ENCODE peak calls at places on chromosome 16, in nine cellular contexts. One of them, this sample, is unnamed.

GRCh38 chr16:52963471-52963870 is 89.2 kb downstream of the CHD9NB start:
- DNase-seq in stomach: no peak
- DNase-seq in ovary: no peak
- DNase-seq in esophagus muscularis mucosa: no peak
- DNase-seq in esophagus squamous epithelium: no peak
- DNase-seq in heart left ventricle: no peak
- DNase-seq in spleen: no peak
- DNase-seq in Peyer's patch: no peak
- DNase-seq in right lobe of liver: no peak
- DNase-seq in this sample: no peak

GRCh38 chr16:26905336-26905735 is 161.4 kb upstream of the C16orf82 start:
- DNase-seq in heart left ventricle: no peak
- DNase-seq in esophagus muscularis mucosa: no peak
- DNase-seq in esophagus squamous epithelium: no peak
- DNase-seq in right lobe of liver: no peak
- DNase-seq in stomach: no peak
- DNase-seq in spleen: no peak
- DNase-seq in ovary: no peak
- DNase-seq in Peyer's patch: no peak
- DNase-seq in this sample: no peak

GRCh38 chr16:67966549-67967182 is 1.8 kb downstream of the SLC12A4 start:
- DNase-seq in ovary: no peak
- DNase-seq in heart left ventricle: peak; percentile 70
- DNase-seq in Peyer's patch: no peak
- DNase-seq in stomach: no peak
- DNase-seq in esophagus squamous epithelium: no peak
- DNase-seq in spleen: peak; percentile 71
- DNase-seq in right lobe of liver: no peak
- DNase-seq in esophagus muscularis mucosa: no peak
- DNase-seq in this sample: peak; percentile 29

GRCh38 chr16:85600078-85600477 is 13.0 kb upstream of the GSE1 start:
- DNase-seq in ovary: no peak
- DNase-seq in heart left ventricle: no peak
- DNase-seq in spleen: no peak
- DNase-seq in esophagus squamous epithelium: no peak
- DNase-seq in right lobe of liver: no peak
- DNase-seq in esophagus muscularis mucosa: no peak
- DNase-seq in Peyer's patch: no peak
- DNase-seq in stomach: no peak
- DNase-seq in this sample: no peak

GRCh38 chr16:83842291-83842690 is 34.5 kb downstream of the HSBP1 start:
- DNase-seq in right lobe of liver: no peak
- DNase-seq in spleen: no peak
- DNase-seq in heart left ventricle: no peak
- DNase-seq in esophagus squamous epithelium: no peak
- DNase-seq in esophagus muscularis mucosa: no peak
- DNase-seq in Peyer's patch: no peak
- DNase-seq in ovary: no peak
- DNase-seq in stomach: no peak
- DNase-seq in this sample: no peak

GRCh38 chr16:51755039-51755501 is 604.0 kb upstream of the SALL1 start:
- DNase-seq in esophagus muscularis mucosa: no peak
- DNase-seq in esophagus squamous epithelium: no peak
- DNase-seq in spleen: no peak
- DNase-seq in right lobe of liver: no peak
- DNase-seq in stomach: no peak
- DNase-seq in Peyer's patch: no peak
- DNase-seq in heart left ventricle: no peak
- DNase-seq in ovary: no peak
- DNase-seq in this sample: no peak

GRCh38 chr16:8853611-8854010 is 15.2 kb downstream of the CARHSP1 start:
- DNase-seq in right lobe of liver: no peak
- DNase-seq in esophagus muscularis mucosa: no peak
- DNase-seq in esophagus squamous epithelium: no peak
- DNase-seq in ovary: no peak
- DNase-seq in heart left ventricle: no peak
- DNase-seq in stomach: no peak
- DNase-seq in spleen: peak; percentile 21
- DNase-seq in Peyer's patch: no peak
- DNase-seq in this sample: no peak

GRCh38 chr16:13095061-13095460 is 193.7 kb downstream of the SHISA9 start:
- DNase-seq in Peyer's patch: no peak
- DNase-seq in stomach: no peak
- DNase-seq in esophagus muscularis mucosa: no peak
- DNase-seq in right lobe of liver: no peak
- DNase-seq in heart left ventricle: no peak
- DNase-seq in spleen: no peak
- DNase-seq in ovary: no peak
- DNase-seq in esophagus squamous epithelium: no peak
- DNase-seq in this sample: no peak

GRCh38 chr16:85390511-85391174 is 222.5 kb upstream of the GSE1 start:
- DNase-seq in spleen: peak; percentile 77
- DNase-seq in esophagus squamous epithelium: no peak
- DNase-seq in esophagus muscularis mucosa: peak; percentile 97
- DNase-seq in stomach: peak; percentile 62
- DNase-seq in right lobe of liver: peak; percentile 88
- DNase-seq in ovary: peak; percentile 78
- DNase-seq in heart left ventricle: peak; percentile 91
- DNase-seq in Peyer's patch: peak; percentile 43
- DNase-seq in this sample: no peak

GRCh38 chr16:50836121-50836541 is 94.2 kb downstream of the CYLD start:
- DNase-seq in stomach: no peak
- DNase-seq in spleen: no peak
- DNase-seq in ovary: no peak
- DNase-seq in Peyer's patch: no peak
- DNase-seq in esophagus squamous epithelium: no peak
- DNase-seq in right lobe of liver: no peak
- DNase-seq in esophagus muscularis mucosa: no peak
- DNase-seq in heart left ventricle: no peak
- DNase-seq in this sample: no peak

GRCh38 chr16:27174007-27174406 is 29.3 kb upstream of the KDM8 start:
- DNase-seq in stomach: no peak
- DNase-seq in esophagus squamous epithelium: no peak
- DNase-seq in ovary: no peak
- DNase-seq in heart left ventricle: no peak
- DNase-seq in spleen: peak; percentile 85
- DNase-seq in Peyer's patch: peak; percentile 68
- DNase-seq in esophagus muscularis mucosa: no peak
- DNase-seq in right lobe of liver: no peak
- DNase-seq in this sample: no peak

GRCh38 chr16:30183961-30184429 is 593 bp downstream of the CORO1A start:
- DNase-seq in heart left ventricle: peak; percentile 41
- DNase-seq in esophagus muscularis mucosa: no peak
- DNase-seq in right lobe of liver: peak; percentile 40
- DNase-seq in spleen: peak; percentile 96
- DNase-seq in stomach: peak; percentile 53
- DNase-seq in ovary: no peak
- DNase-seq in Peyer's patch: peak; percentile 90
- DNase-seq in esophagus squamous epithelium: no peak
- DNase-seq in this sample: no peak

GRCh38 chr16:476039-476438 is 50.6 kb downstream of the RAB11FIP3 start:
- DNase-seq in ovary: peak; percentile 60
- DNase-seq in spleen: no peak
- DNase-seq in right lobe of liver: no peak
- DNase-seq in heart left ventricle: no peak
- DNase-seq in stomach: no peak
- DNase-seq in esophagus muscularis mucosa: no peak
- DNase-seq in esophagus squamous epithelium: no peak
- DNase-seq in Peyer's patch: no peak
- DNase-seq in this sample: no peak

GRCh38 chr16:65116818-65117430 is 4.9 kb downstream of the CDH11 start:
- DNase-seq in right lobe of liver: no peak
- DNase-seq in heart left ventricle: no peak
- DNase-seq in ovary: no peak
- DNase-seq in spleen: no peak
- DNase-seq in Peyer's patch: no peak
- DNase-seq in esophagus muscularis mucosa: no peak
- DNase-seq in stomach: no peak
- DNase-seq in esophagus squamous epithelium: no peak
- DNase-seq in this sample: no peak

GRCh38 chr16:65119905-65120341 is 1.9 kb downstream of the CDH11 start:
- DNase-seq in right lobe of liver: no peak
- DNase-seq in heart left ventricle: no peak
- DNase-seq in esophagus muscularis mucosa: peak; percentile 92
- DNase-seq in Peyer's patch: no peak
- DNase-seq in ovary: peak; percentile 63
- DNase-seq in spleen: no peak
- DNase-seq in esophagus squamous epithelium: no peak
- DNase-seq in stomach: no peak
- DNase-seq in this sample: peak; percentile 62

GRCh38 chr16:65118866-65119265 is 3.0 kb downstream of the CDH11 start:
- DNase-seq in heart left ventricle: no peak
- DNase-seq in stomach: no peak
- DNase-seq in right lobe of liver: no peak
- DNase-seq in ovary: no peak
- DNase-seq in Peyer's patch: no peak
- DNase-seq in spleen: no peak
- DNase-seq in esophagus muscularis mucosa: peak; percentile 80
- DNase-seq in esophagus squamous epithelium: no peak
- DNase-seq in this sample: peak; percentile 47

GRCh38 chr16:65116216-65116615 is 5.6 kb downstream of the CDH11 start:
- DNase-seq in heart left ventricle: no peak
- DNase-seq in stomach: no peak
- DNase-seq in right lobe of liver: no peak
- DNase-seq in esophagus squamous epithelium: no peak
- DNase-seq in Peyer's patch: no peak
- DNase-seq in ovary: no peak
- DNase-seq in esophagus muscularis mucosa: peak; percentile 72
- DNase-seq in spleen: no peak
- DNase-seq in this sample: no peak

GRCh38 chr16:65117701-65118448 is 4.0 kb downstream of the CDH11 start:
- DNase-seq in Peyer's patch: no peak
- DNase-seq in esophagus squamous epithelium: no peak
- DNase-seq in spleen: no peak
- DNase-seq in heart left ventricle: peak; percentile 61
- DNase-seq in stomach: peak; percentile 43
- DNase-seq in esophagus muscularis mucosa: peak; percentile 91
- DNase-seq in right lobe of liver: peak; percentile 34
- DNase-seq in ovary: peak; percentile 80
- DNase-seq in this sample: peak; percentile 87
- TF ChIP-seq POLR2A in Peyer's patch: no peak
- TF ChIP-seq POLR2A in esophagus squamous epithelium: no peak
- TF ChIP-seq POLR2A in spleen: no peak
- TF ChIP-seq POLR2A in heart left ventricle: no peak
- TF ChIP-seq POLR2A in stomach: no peak
- TF ChIP-seq POLR2A in esophagus muscularis mucosa: no peak
- TF ChIP-seq POLR2A in right lobe of liver: no peak
- TF ChIP-seq POLR2A in ovary: no peak
- TF ChIP-seq POLR2A in this sample: no peak

GRCh38 chr16:66569827-66570405 is 3.7 kb downstream of the CMTM1 start:
- DNase-seq in esophagus muscularis mucosa: no peak
- DNase-seq in heart left ventricle: no peak
- DNase-seq in right lobe of liver: no peak
- DNase-seq in stomach: no peak
- DNase-seq in spleen: no peak
- DNase-seq in Peyer's patch: no peak
- DNase-seq in esophagus squamous epithelium: no peak
- DNase-seq in ovary: no peak
- DNase-seq in this sample: peak; percentile 76
- H3K4me3 ChIP-seq in esophagus muscularis mucosa: no peak overlapping the region
- H3K4me3 ChIP-seq in heart left ventricle: no peak overlapping the region
- H3K4me3 ChIP-seq in right lobe of liver: no peak overlapping the region
- H3K4me3 ChIP-seq in stomach: no peak overlapping the region
- H3K4me3 ChIP-seq in spleen: no peak overlapping the region
- H3K4me3 ChIP-seq in Peyer's patch: no peak overlapping the region
- H3K4me3 ChIP-seq in esophagus squamous epithelium: no peak overlapping the region
- H3K4me3 ChIP-seq in ovary: no peak overlapping the region
- H3K4me3 ChIP-seq in this sample: no peak overlapping the region

GRCh38 chr16:71723537-71724319 is 773 bp downstream of the PHLPP2 start:
- DNase-seq in esophagus squamous epithelium: no peak
- DNase-seq in heart left ventricle: peak; percentile 67
- DNase-seq in stomach: peak; percentile 85
- DNase-seq in spleen: peak; percentile 94
- DNase-seq in Peyer's patch: peak; percentile 78
- DNase-seq in right lobe of liver: peak; percentile 86
- DNase-seq in esophagus muscularis mucosa: no peak
- DNase-seq in ovary: peak; percentile 87
- DNase-seq in this sample: peak; percentile 75
- TF ChIP-seq POLR2A in esophagus squamous epithelium: no peak
- TF ChIP-seq POLR2A in heart left ventricle: peak; percentile 46
- TF ChIP-seq POLR2A in stomach: no peak
- TF ChIP-seq POLR2A in spleen: no peak
- TF ChIP-seq POLR2A in Peyer's patch: no peak
- TF ChIP-seq POLR2A in right lobe of liver: peak; percentile 50
- TF ChIP-seq POLR2A in esophagus muscularis mucosa: no peak
- TF ChIP-seq POLR2A in ovary: peak; percentile 40
- TF ChIP-seq POLR2A in this sample: peak; percentile 52

DNA sequence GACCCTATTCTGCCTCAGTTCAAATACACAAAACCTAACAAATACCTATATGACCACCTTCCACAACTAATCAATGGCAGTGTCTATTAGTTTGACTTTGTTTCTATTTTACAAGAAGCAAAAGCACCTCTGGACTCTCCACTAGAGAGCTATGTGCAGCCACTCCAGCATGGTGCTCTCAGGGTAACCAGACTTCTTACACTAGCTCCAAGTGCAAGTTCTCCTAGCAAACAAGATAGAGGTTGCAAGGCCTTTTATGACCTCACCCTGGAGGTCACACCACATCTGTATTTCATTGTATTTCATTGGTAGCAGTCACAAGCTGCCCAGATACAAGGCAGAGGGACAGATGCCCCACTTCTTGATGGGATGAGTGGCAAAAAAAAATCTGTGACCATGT is 8.3 kb upstream of the ZNF263 start:
- DNase-seq in heart left ventricle: no peak
- DNase-seq in spleen: no peak
- DNase-seq in esophagus muscularis mucosa: no peak
- DNase-seq in right lobe of liver: no peak
- DNase-seq in esophagus squamous epithelium: no peak
- DNase-seq in ovary: no peak
- DNase-seq in Peyer's patch: no peak
- DNase-seq in stomach: no peak
- DNase-seq in this sample: no peak
- H3K4me3 ChIP-seq in heart left ventricle: no peak overlapping the region
- H3K4me3 ChIP-seq in spleen: no peak overlapping the region
- H3K4me3 ChIP-seq in esophagus muscularis mucosa: no peak overlapping the region
- H3K4me3 ChIP-seq in right lobe of liver: no peak overlapping the region
- H3K4me3 ChIP-seq in esophagus squamous epithelium: no peak overlapping the region
- H3K4me3 ChIP-seq in ovary: no peak overlapping the region
- H3K4me3 ChIP-seq in Peyer's patch: no peak overlapping the region
- H3K4me3 ChIP-seq in stomach: no peak overlapping the region
- H3K4me3 ChIP-seq in this sample: no peak overlapping the region

GRCh38 chr16:2023098-2023925 is 3.4 kb upstream of the NHERF2 start:
- DNase-seq in esophagus squamous epithelium: peak; percentile 39
- DNase-seq in esophagus muscularis mucosa: peak; percentile 98
- DNase-seq in Peyer's patch: peak; percentile 90
- DNase-seq in stomach: peak; percentile 96
- DNase-seq in right lobe of liver: peak; percentile 94
- DNase-seq in spleen: peak; percentile 99
- DNase-seq in heart left ventricle: peak; percentile 92
- DNase-seq in ovary: peak; percentile 96
- DNase-seq in this sample: peak; percentile 92
- TF ChIP-seq POLR2A in esophagus squamous epithelium: no peak
- TF ChIP-seq POLR2A in esophagus muscularis mucosa: no peak
- TF ChIP-seq POLR2A in Peyer's patch: no peak
- TF ChIP-seq POLR2A in stomach: no peak
- TF ChIP-seq POLR2A in right lobe of liver: peak; percentile 43
- TF ChIP-seq POLR2A in spleen: no peak
- TF ChIP-seq POLR2A in heart left ventricle: peak; percentile 81
- TF ChIP-seq POLR2A in ovary: peak; percentile 41
- TF ChIP-seq POLR2A in this sample: peak; percentile 37

GRCh38 chr16:54507091-54507490 is 220.5 kb upstream of the IRX3 start:
- DNase-seq in esophagus squamous epithelium: no peak
- DNase-seq in Peyer's patch: no peak
- DNase-seq in stomach: no peak
- DNase-seq in ovary: no peak
- DNase-seq in right lobe of liver: no peak
- DNase-seq in esophagus muscularis mucosa: no peak
- DNase-seq in heart left ventricle: no peak
- DNase-seq in spleen: no peak
- DNase-seq in this sample: no peak
- H3K4me3 ChIP-seq in esophagus squamous epithelium: no peak overlapping the region
- H3K4me3 ChIP-seq in Peyer's patch: no peak overlapping the region
- H3K4me3 ChIP-seq in stomach: no peak overlapping the region
- H3K4me3 ChIP-seq in ovary: no peak overlapping the region
- H3K4me3 ChIP-seq in right lobe of liver: no peak overlapping the region
- H3K4me3 ChIP-seq in esophagus muscularis mucosa: no peak overlapping the region
- H3K4me3 ChIP-seq in heart left ventricle: peak overlapping the region; percentile 24
- H3K4me3 ChIP-seq in spleen: no peak overlapping the region
- H3K4me3 ChIP-seq in this sample: no peak overlapping the region

This sample was measured in endothelial cell of umbilical vein.